ENCODE peak calls at places on chromosomes 6 and 20, in six cellular contexts. One of them, this sample, is unnamed. For H3K4me1, the result is how much of the 10 kb centered on the place peaks cover.

GRCh38 chr20:32510120-32510600 is 75.0 kb downstream of the NOL4L start:
- DNase-seq in IMR-90: no peak
- DNase-seq in SK-N-SH: no peak
- DNase-seq in HepG2: no peak
- DNase-seq in A549: no peak
- DNase-seq in GM12878: no peak
- DNase-seq in this sample: no peak

GRCh38 chr20:61679473-61679872 is 386.2 kb downstream of the TAF4 start:
- DNase-seq in IMR-90: no peak
- DNase-seq in A549: no peak
- DNase-seq in SK-N-SH: no peak
- DNase-seq in HepG2: no peak
- DNase-seq in GM12878: no peak
- DNase-seq in this sample: no peak

GRCh38 chr6:147161974-147162495 is 42.2 kb upstream of the STXBP5 start:
- DNase-seq in A549: no peak
- DNase-seq in HepG2: no peak
- DNase-seq in IMR-90: peak
- DNase-seq in GM12878: no peak
- DNase-seq in SK-N-SH: no peak
- DNase-seq in this sample: peak

GRCh38 chr6:53347250-53347920 is 1.4 kb downstream of the ELOVL5 start:
- DNase-seq in A549: no peak
- DNase-seq in GM12878: no peak
- DNase-seq in IMR-90: peak
- DNase-seq in SK-N-SH: no peak
- DNase-seq in HepG2: no peak
- DNase-seq in this sample: no peak

GRCh38 chr6:128713461-128713860 is 169.5 kb upstream of the LAMA2 start:
- DNase-seq in GM12878: no peak
- DNase-seq in IMR-90: peak
- DNase-seq in HepG2: no peak
- DNase-seq in A549: no peak
- DNase-seq in SK-N-SH: peak
- DNase-seq in this sample: no peak

GRCh38 chr6:168126566-168127383 is 47.8 kb upstream of the FRMD1 start:
- DNase-seq in IMR-90: no peak
- DNase-seq in SK-N-SH: no peak
- DNase-seq in GM12878: no peak
- DNase-seq in A549: no peak
- DNase-seq in HepG2: no peak
- DNase-seq in this sample: no peak

GRCh38 chr6:111711989-111712388 is 106.3 kb upstream of the TRAF3IP2 start:
- DNase-seq in HepG2: no peak
- DNase-seq in GM12878: no peak
- DNase-seq in A549: no peak
- DNase-seq in IMR-90: no peak
- DNase-seq in SK-N-SH: no peak
- DNase-seq in this sample: no peak

GRCh38 chr6:74879234-74879633 is 326.6 kb downstream of the COL12A1 start:
- DNase-seq in A549: no peak
- DNase-seq in IMR-90: peak
- DNase-seq in HepG2: no peak
- DNase-seq in GM12878: no peak
- DNase-seq in SK-N-SH: no peak
- DNase-seq in this sample: no peak

GRCh38 chr6:101666256-101666655 is 272.7 kb downstream of the GRIK2 start:
- DNase-seq in A549: no peak
- DNase-seq in GM12878: no peak
- DNase-seq in IMR-90: peak
- DNase-seq in HepG2: peak
- DNase-seq in SK-N-SH: no peak
- DNase-seq in this sample: no peak

GRCh38 chr6:150773969-150774368 is 91.5 kb upstream of the MTHFD1L start:
- DNase-seq in HepG2: no peak
- DNase-seq in A549: no peak
- DNase-seq in IMR-90: no peak
- DNase-seq in GM12878: no peak
- DNase-seq in SK-N-SH: no peak
- DNase-seq in this sample: no peak

GRCh38 chr6:93550551-93551276 is 131.4 kb upstream of the EPHA7 start:
- DNase-seq in HepG2: no peak
- DNase-seq in A549: no peak
- DNase-seq in SK-N-SH: no peak
- DNase-seq in GM12878: no peak
- DNase-seq in IMR-90: no peak
- DNase-seq in this sample: no peak

GRCh38 chr6:73879466-73879865 is 183.5 kb downstream of the CD109 start:
- DNase-seq in HepG2: no peak
- DNase-seq in IMR-90: no peak
- DNase-seq in A549: no peak
- DNase-seq in GM12878: no peak
- DNase-seq in SK-N-SH: no peak
- DNase-seq in this sample: no peak

GRCh38 chr6:71279740-71280139 is 8.9 kb upstream of the OGFRL1 start:
- DNase-seq in HepG2: no peak
- DNase-seq in IMR-90: no peak
- DNase-seq in SK-N-SH: no peak
- DNase-seq in GM12878: no peak
- DNase-seq in A549: no peak
- DNase-seq in this sample: no peak

GRCh38 chr6:43761666-43762409 is 8.2 kb upstream of the VEGFA start:
- DNase-seq in A549: no peak
- DNase-seq in GM12878: no peak
- DNase-seq in SK-N-SH: no peak
- DNase-seq in HepG2: no peak
- DNase-seq in IMR-90: no peak
- DNase-seq in this sample: no peak

GRCh38 chr6:160154471-160154870 is 32.9 kb downstream of the SLC22A1 start:
- DNase-seq in A549: no peak
- DNase-seq in SK-N-SH: no peak
- DNase-seq in HepG2: no peak
- DNase-seq in IMR-90: no peak
- DNase-seq in GM12878: no peak
- DNase-seq in this sample: no peak

GRCh38 chr6:38460216-38460615 is 179.5 kb downstream of the BTBD9 start:
- DNase-seq in GM12878: no peak
- DNase-seq in A549: no peak
- DNase-seq in IMR-90: peak
- DNase-seq in HepG2: no peak
- DNase-seq in SK-N-SH: no peak
- DNase-seq in this sample: no peak

GRCh38 chr20:31861346-31862156 is 8.8 kb downstream of the DUSP15 start:
- DNase-seq in A549: peak
- DNase-seq in GM12878: no peak
- DNase-seq in HepG2: peak
- DNase-seq in IMR-90: peak
- DNase-seq in SK-N-SH: peak
- DNase-seq in this sample: peak

GRCh38 chr6:142853244-142854180 is 91.5 kb downstream of the HIVEP2 start:
- DNase-seq in SK-N-SH: no peak
- DNase-seq in GM12878: no peak
- DNase-seq in IMR-90: peak
- DNase-seq in HepG2: no peak
- DNase-seq in A549: no peak
- DNase-seq in this sample: no peak
- TF ChIP-seq SMC3 in SK-N-SH: no peak
- TF ChIP-seq SMC3 in GM12878: no peak
- TF ChIP-seq SMC3 in IMR-90: no peak
- TF ChIP-seq SMC3 in HepG2: no peak
- TF ChIP-seq SMC3 in A549: no peak
- TF ChIP-seq SMC3 in this sample: no peak

DNA sequence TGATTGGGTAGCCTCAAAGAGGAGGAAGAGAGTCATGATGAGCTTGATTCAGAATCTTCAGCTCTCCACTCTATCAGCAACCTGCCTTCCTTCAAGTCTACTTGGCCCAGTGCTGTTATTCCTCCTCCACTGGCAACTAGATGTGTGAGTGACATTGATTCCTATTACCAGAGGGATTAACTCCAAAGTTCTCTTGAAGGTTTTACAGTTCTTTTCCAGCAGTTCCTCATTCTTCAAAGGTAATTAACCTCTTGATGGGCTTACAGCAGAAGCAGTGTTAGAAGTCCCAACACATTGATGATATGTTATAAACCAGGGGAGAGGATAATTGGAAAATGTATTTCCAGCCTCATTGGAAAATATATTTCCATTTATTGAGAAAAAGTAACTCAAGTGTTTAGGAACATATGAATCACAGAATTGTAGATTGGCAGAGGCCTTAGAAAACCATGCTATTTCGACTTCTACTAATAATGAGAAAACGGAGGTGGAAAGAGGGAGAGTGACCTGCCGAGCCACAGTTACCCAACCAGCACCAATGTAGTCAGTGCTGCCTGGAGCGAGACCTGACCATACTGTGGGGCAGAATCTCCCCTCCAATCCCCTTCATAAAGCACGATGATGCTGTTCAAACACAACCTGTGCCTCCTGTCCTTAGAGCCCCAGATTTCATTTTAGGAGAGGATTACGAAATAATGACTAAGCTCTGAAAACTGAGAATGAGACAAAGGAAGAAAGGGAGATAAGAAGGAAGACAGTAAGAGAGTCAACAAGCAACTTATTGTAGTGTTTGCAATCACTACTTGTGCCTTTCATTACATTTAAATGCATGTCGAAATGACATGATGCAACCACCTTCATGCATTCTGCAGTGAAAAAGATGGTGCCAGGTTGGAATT is 70.8 kb downstream of the ATXN1 start:
- DNase-seq in HepG2: peak
- DNase-seq in GM12878: no peak
- DNase-seq in SK-N-SH: no peak
- DNase-seq in A549: no peak
- DNase-seq in IMR-90: peak
- DNase-seq in this sample: no peak
- H3K4me1 ChIP-seq in HepG2: under half
- H3K4me1 ChIP-seq in GM12878: under half
- H3K4me1 ChIP-seq in SK-N-SH: under half
- H3K4me1 ChIP-seq in A549: half or more
- H3K4me1 ChIP-seq in IMR-90: under half
- H3K4me1 ChIP-seq in this sample: under half

GRCh38 chr20:1121439-1121838 is 3.0 kb downstream of the PSMF1 start:
- DNase-seq in A549: no peak
- DNase-seq in IMR-90: no peak
- DNase-seq in HepG2: no peak
- DNase-seq in GM12878: no peak
- DNase-seq in SK-N-SH: no peak
- DNase-seq in this sample: peak

GRCh38 chr20:1119524-1119923 is 1.1 kb downstream of the PSMF1 start:
- DNase-seq in GM12878: no peak
- DNase-seq in A549: no peak
- DNase-seq in SK-N-SH: no peak
- DNase-seq in HepG2: no peak
- DNase-seq in IMR-90: no peak
- DNase-seq in this sample: no peak

GRCh38 chr20:1124416-1124815 is 6.0 kb downstream of the PSMF1 start:
- DNase-seq in A549: no peak
- DNase-seq in IMR-90: peak
- DNase-seq in HepG2: no peak
- DNase-seq in GM12878: no peak
- DNase-seq in SK-N-SH: no peak
- DNase-seq in this sample: no peak

GRCh38 chr20:1125266-1125665 is 6.9 kb downstream of the PSMF1 start:
- DNase-seq in GM12878: no peak
- DNase-seq in IMR-90: no peak
- DNase-seq in HepG2: no peak
- DNase-seq in A549: no peak
- DNase-seq in SK-N-SH: no peak
- DNase-seq in this sample: peak

DNA sequence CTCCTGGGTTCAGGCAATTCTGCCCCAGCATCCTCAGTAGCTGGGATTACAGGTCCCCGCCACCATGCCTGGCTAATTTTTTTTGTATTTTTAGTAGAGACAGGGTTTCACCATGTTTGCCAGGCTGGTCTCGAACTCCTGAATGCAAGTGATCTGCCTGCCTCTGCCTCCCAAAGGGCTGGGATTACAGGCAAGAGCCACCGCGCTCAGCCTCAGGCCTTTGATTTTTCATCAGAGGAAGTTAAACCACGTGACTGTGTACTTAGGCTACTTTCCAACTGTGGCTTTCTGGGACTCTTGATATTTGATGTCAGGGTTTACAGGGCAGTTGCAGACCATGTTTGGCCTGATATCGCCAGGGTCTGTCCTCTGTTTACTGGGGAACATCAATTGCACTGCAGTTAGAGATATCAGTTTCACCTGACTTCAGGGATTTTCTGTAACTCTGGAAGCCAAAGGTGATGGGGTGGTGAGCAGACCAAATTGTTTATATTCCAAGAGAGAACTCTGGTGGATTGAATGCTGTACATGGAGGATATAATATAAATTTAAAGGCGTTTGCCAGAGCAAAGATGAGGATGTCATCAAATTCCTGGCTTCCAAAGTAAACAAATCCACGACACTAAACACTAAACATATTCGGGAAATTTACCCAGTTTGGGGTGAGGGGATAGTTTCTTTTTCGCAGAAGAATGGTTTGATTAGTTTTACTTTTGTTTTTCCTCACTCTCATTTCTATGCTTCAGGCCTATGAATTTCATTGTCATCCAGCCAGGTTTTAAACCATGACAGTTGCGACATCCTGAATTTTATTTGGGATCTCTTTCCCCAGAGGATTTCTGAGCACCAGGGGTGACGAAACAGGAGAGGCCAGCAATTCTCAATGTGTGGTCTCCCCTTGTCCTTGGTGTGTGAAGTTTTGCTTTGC is 4.2 kb downstream of the PSMF1 start:
- DNase-seq in HepG2: peak
- DNase-seq in IMR-90: peak
- DNase-seq in GM12878: no peak
- DNase-seq in A549: no peak
- DNase-seq in SK-N-SH: no peak
- DNase-seq in this sample: no peak
- TF ChIP-seq SMC3 in HepG2: peak
- TF ChIP-seq SMC3 in IMR-90: no peak
- TF ChIP-seq SMC3 in GM12878: no peak
- TF ChIP-seq SMC3 in A549: no peak
- TF ChIP-seq SMC3 in SK-N-SH: no peak
- TF ChIP-seq SMC3 in this sample: no peak

DNA sequence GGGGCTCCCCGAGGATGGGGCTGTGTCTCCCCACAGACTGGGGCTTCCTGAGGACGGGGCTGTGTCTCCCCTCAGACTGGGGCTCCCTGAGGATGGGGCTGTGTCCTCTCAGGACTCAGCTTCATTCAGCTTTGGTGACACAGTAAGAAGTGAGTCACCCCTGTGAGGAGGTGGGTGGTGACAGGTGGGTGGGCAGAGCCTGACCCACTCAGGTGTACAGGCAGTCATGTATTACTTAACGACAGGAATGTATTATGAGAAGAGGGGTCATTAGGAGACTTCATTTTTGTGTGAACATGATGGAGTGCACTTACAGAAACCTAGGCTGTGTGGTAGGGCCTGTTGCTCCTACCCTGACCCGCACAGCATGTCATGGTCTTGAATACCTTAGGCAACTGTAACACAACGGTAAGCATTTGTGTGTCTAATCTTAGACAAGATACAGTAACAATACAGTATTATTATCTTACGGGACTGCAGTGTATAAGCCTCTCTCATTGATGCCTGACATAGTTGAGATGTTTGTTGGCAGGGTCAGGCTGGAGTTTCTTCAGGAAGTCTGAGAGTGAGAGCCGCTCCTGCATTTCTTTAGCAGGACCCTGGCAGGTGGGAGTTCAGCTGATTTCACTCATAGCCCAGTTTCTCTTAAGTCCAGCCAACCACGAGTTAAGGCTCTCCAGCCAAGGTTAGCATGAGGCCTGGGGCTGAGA is 10.9 kb upstream of the PGC start:
- DNase-seq in HepG2: no peak
- DNase-seq in GM12878: no peak
- DNase-seq in SK-N-SH: no peak
- DNase-seq in IMR-90: peak
- DNase-seq in A549: no peak
- DNase-seq in this sample: no peak
- H3K4me1 ChIP-seq in HepG2: half or more
- H3K4me1 ChIP-seq in GM12878: under half
- H3K4me1 ChIP-seq in SK-N-SH: under half
- H3K4me1 ChIP-seq in IMR-90: under half
- H3K4me1 ChIP-seq in A549: under half
- H3K4me1 ChIP-seq in this sample: under half

This sample was measured in K562.